ENCODE peak calls at places on chromosomes 16 and 17, in four cellular contexts. One of them, this sample, is unnamed.
A peak's percentile ranks its signal among the peaks of the same experiment; 100 is the strongest.

GRCh38 chr17:8067806-8068205 is 19.7 kb downstream of the ALOX12B start:
- DNase-seq in RWPE1: no peak
- DNase-seq in PC-9: no peak
- DNase-seq in stimulated activated CD8-positive, alpha-beta memory T cell treated with anti-CD3 and anti-CD28 coated beads, Interleukin-12 subunit alpha, Interleukin-12 subunit beta, amount 100 ng/mL, for 4 hours: no peak
- DNase-seq in this sample: no peak

GRCh38 chr17:2070241-2071023 is 15.5 kb downstream of the HIC1 start:
- DNase-seq in RWPE1: no peak
- DNase-seq in PC-9: peak; percentile 71
- DNase-seq in stimulated activated CD8-positive, alpha-beta memory T cell treated with anti-CD3 and anti-CD28 coated beads, Interleukin-12 subunit alpha, Interleukin-12 subunit beta, amount 100 ng/mL, for 4 hours: no peak
- DNase-seq in this sample: no peak

GRCh38 chr17:48791128-48792032 is 25.6 kb downstream of the TTLL6 start:
- DNase-seq in stimulated activated CD8-positive, alpha-beta memory T cell treated with anti-CD3 and anti-CD28 coated beads, Interleukin-12 subunit alpha, Interleukin-12 subunit beta, amount 100 ng/mL, for 4 hours: no peak
- DNase-seq in RWPE1: peak; percentile 68
- DNase-seq in PC-9: peak; percentile 70
- DNase-seq in this sample: peak; percentile 89

GRCh38 chr17:44919885-44920564 is 4.7 kb upstream of the GFAP start:
- DNase-seq in PC-9: peak; percentile 74
- DNase-seq in stimulated activated CD8-positive, alpha-beta memory T cell treated with anti-CD3 and anti-CD28 coated beads, Interleukin-12 subunit alpha, Interleukin-12 subunit beta, amount 100 ng/mL, for 4 hours: peak; percentile 29
- DNase-seq in RWPE1: peak; percentile 81
- DNase-seq in this sample: peak; percentile 85

GRCh38 chr16:24834459-24835335 is 11.1 kb upstream of the SLC5A11 start:
- DNase-seq in PC-9: peak; percentile 56
- DNase-seq in stimulated activated CD8-positive, alpha-beta memory T cell treated with anti-CD3 and anti-CD28 coated beads, Interleukin-12 subunit alpha, Interleukin-12 subunit beta, amount 100 ng/mL, for 4 hours: no peak
- DNase-seq in RWPE1: peak; percentile 44
- DNase-seq in this sample: peak; percentile 59

GRCh38 chr17:74758846-74759163 is 10.4 kb downstream of the NHERF1 start:
- DNase-seq in stimulated activated CD8-positive, alpha-beta memory T cell treated with anti-CD3 and anti-CD28 coated beads, Interleukin-12 subunit alpha, Interleukin-12 subunit beta, amount 100 ng/mL, for 4 hours: no peak
- DNase-seq in RWPE1: peak; percentile 79
- DNase-seq in PC-9: peak; percentile 31
- DNase-seq in this sample: no peak

GRCh38 chr17:42346473-42346872 is 41.8 kb downstream of the STAT3 start:
- DNase-seq in stimulated activated CD8-positive, alpha-beta memory T cell treated with anti-CD3 and anti-CD28 coated beads, Interleukin-12 subunit alpha, Interleukin-12 subunit beta, amount 100 ng/mL, for 4 hours: no peak
- DNase-seq in PC-9: no peak
- DNase-seq in RWPE1: no peak
- DNase-seq in this sample: no peak

GRCh38 chr16:52611817-52612673 is 65.1 kb upstream of the TOX3 start:
- DNase-seq in RWPE1: no peak
- DNase-seq in PC-9: no peak
- DNase-seq in stimulated activated CD8-positive, alpha-beta memory T cell treated with anti-CD3 and anti-CD28 coated beads, Interleukin-12 subunit alpha, Interleukin-12 subunit beta, amount 100 ng/mL, for 4 hours: no peak
- DNase-seq in this sample: no peak

GRCh38 chr17:62303476-62303875 is 76.9 kb upstream of the EFCAB3 start:
- DNase-seq in RWPE1: no peak
- DNase-seq in PC-9: no peak
- DNase-seq in stimulated activated CD8-positive, alpha-beta memory T cell treated with anti-CD3 and anti-CD28 coated beads, Interleukin-12 subunit alpha, Interleukin-12 subunit beta, amount 100 ng/mL, for 4 hours: no peak
- DNase-seq in this sample: no peak

GRCh38 chr17:80836658-80836965 is 155.0 kb upstream of the CHMP6 start:
- DNase-seq in stimulated activated CD8-positive, alpha-beta memory T cell treated with anti-CD3 and anti-CD28 coated beads, Interleukin-12 subunit alpha, Interleukin-12 subunit beta, amount 100 ng/mL, for 4 hours: no peak
- DNase-seq in RWPE1: no peak
- DNase-seq in PC-9: no peak
- DNase-seq in this sample: no peak

GRCh38 chr17:8359769-8360168 is 16.7 kb downstream of the KRABD2 start:
- DNase-seq in RWPE1: peak; percentile 70
- DNase-seq in PC-9: no peak
- DNase-seq in stimulated activated CD8-positive, alpha-beta memory T cell treated with anti-CD3 and anti-CD28 coated beads, Interleukin-12 subunit alpha, Interleukin-12 subunit beta, amount 100 ng/mL, for 4 hours: no peak
- DNase-seq in this sample: peak; percentile 91

GRCh38 chr17:3944485-3945388 is 19.5 kb downstream of the ATP2A3 start:
- DNase-seq in RWPE1: peak; percentile 72
- DNase-seq in PC-9: peak; percentile 27
- DNase-seq in stimulated activated CD8-positive, alpha-beta memory T cell treated with anti-CD3 and anti-CD28 coated beads, Interleukin-12 subunit alpha, Interleukin-12 subunit beta, amount 100 ng/mL, for 4 hours: no peak
- DNase-seq in this sample: no peak

GRCh38 chr16:29821663-29822115 is 1.4 kb downstream of the MVP start:
- DNase-seq in PC-9: peak; percentile 70
- DNase-seq in stimulated activated CD8-positive, alpha-beta memory T cell treated with anti-CD3 and anti-CD28 coated beads, Interleukin-12 subunit alpha, Interleukin-12 subunit beta, amount 100 ng/mL, for 4 hours: no peak
- DNase-seq in RWPE1: peak; percentile 71
- DNase-seq in this sample: peak; percentile 57